ENCODE peak calls at places on chromosomes 16 and 17, in six cellular contexts. One of them, this sample, is unnamed.

GRCh38 chr17:4256952-4257351 is 6.8 kb downstream of the ANKFY1 start:
- DNase-seq in IMR-90: no peak
- DNase-seq in heart left ventricle: no peak
- DNase-seq in CD8-positive, alpha-beta memory T cell: no peak
- DNase-seq in ovary: no peak
- DNase-seq in cardiac muscle cell: no peak
- DNase-seq in this sample: no peak

GRCh38 chr16:49788936-49789335 is 67.0 kb downstream of the ZNF423 start:
- DNase-seq in heart left ventricle: no peak
- DNase-seq in CD8-positive, alpha-beta memory T cell: no peak
- DNase-seq in IMR-90: no peak
- DNase-seq in cardiac muscle cell: peak; percentile 12
- DNase-seq in ovary: no peak
- DNase-seq in this sample: no peak

GRCh38 chr17:80941743-80942211 is 49.9 kb upstream of the CHMP6 start:
- DNase-seq in cardiac muscle cell: peak; percentile 80
- DNase-seq in CD8-positive, alpha-beta memory T cell: no peak
- DNase-seq in IMR-90: peak; percentile 47
- DNase-seq in heart left ventricle: peak; percentile 49
- DNase-seq in ovary: peak; percentile 73
- DNase-seq in this sample: no peak

GRCh38 chr17:48541036-48541573 is 3.8 kb downstream of the HOXB2 start:
- DNase-seq in CD8-positive, alpha-beta memory T cell: no peak
- DNase-seq in ovary: no peak
- DNase-seq in heart left ventricle: no peak
- DNase-seq in cardiac muscle cell: peak; percentile 38
- DNase-seq in IMR-90: peak; percentile 32
- DNase-seq in this sample: no peak

GRCh38 chr17:27457405-27457730 is 1.1 kb downstream of the KSR1 start:
- DNase-seq in IMR-90: no peak
- DNase-seq in CD8-positive, alpha-beta memory T cell: no peak
- DNase-seq in cardiac muscle cell: no peak
- DNase-seq in heart left ventricle: no peak
- DNase-seq in ovary: no peak
- DNase-seq in this sample: no peak

GRCh38 chr17:75152523-75152922 is 1.8 kb downstream of the JPT1 start:
- DNase-seq in heart left ventricle: no peak
- DNase-seq in CD8-positive, alpha-beta memory T cell: no peak
- DNase-seq in ovary: no peak
- DNase-seq in IMR-90: peak; percentile 12
- DNase-seq in cardiac muscle cell: peak; percentile 9
- DNase-seq in this sample: no peak

GRCh38 chr16:82157836-82158235 is 12.2 kb downstream of the MPHOSPH6 start:
- DNase-seq in CD8-positive, alpha-beta memory T cell: no peak
- DNase-seq in heart left ventricle: no peak
- DNase-seq in cardiac muscle cell: peak; percentile 23
- DNase-seq in ovary: no peak
- DNase-seq in IMR-90: no peak
- DNase-seq in this sample: no peak

GRCh38 chr17:18191071-18191667 is 7.5 kb downstream of the ALKBH5 start:
- DNase-seq in heart left ventricle: no peak
- DNase-seq in ovary: no peak
- DNase-seq in cardiac muscle cell: peak; percentile 62
- DNase-seq in IMR-90: no peak
- DNase-seq in CD8-positive, alpha-beta memory T cell: no peak
- DNase-seq in this sample: no peak

GRCh38 chr17:64152428-64153125 is 22.6 kb upstream of the ERN1 start:
- DNase-seq in heart left ventricle: no peak
- DNase-seq in IMR-90: no peak
- DNase-seq in ovary: no peak
- DNase-seq in cardiac muscle cell: no peak
- DNase-seq in CD8-positive, alpha-beta memory T cell: no peak
- DNase-seq in this sample: no peak

GRCh38 chr17:66268247-66268927 is 34.0 kb upstream of the PRKCA start:
- DNase-seq in ovary: no peak
- DNase-seq in CD8-positive, alpha-beta memory T cell: no peak
- DNase-seq in IMR-90: peak; percentile 89
- DNase-seq in heart left ventricle: no peak
- DNase-seq in cardiac muscle cell: peak; percentile 86
- DNase-seq in this sample: no peak

GRCh38 chr17:63434951-63435571 is 11.0 kb downstream of the CYB561 start:
- DNase-seq in cardiac muscle cell: peak; percentile 47
- DNase-seq in heart left ventricle: peak; percentile 88
- DNase-seq in ovary: no peak
- DNase-seq in CD8-positive, alpha-beta memory T cell: peak; percentile 47
- DNase-seq in IMR-90: peak; percentile 25
- DNase-seq in this sample: no peak

GRCh38 chr17:74748529-74749261 is at the start of gene NHERF1:
- DNase-seq in ovary: peak; percentile 95
- DNase-seq in cardiac muscle cell: peak; percentile 94
- DNase-seq in CD8-positive, alpha-beta memory T cell: peak; percentile 92
- DNase-seq in heart left ventricle: peak; percentile 97
- DNase-seq in IMR-90: peak; percentile 82
- DNase-seq in this sample: peak; percentile 71

GRCh38 chr17:32567086-32567485 is 80.3 kb downstream of the CDK5R1 start:
- DNase-seq in heart left ventricle: no peak
- DNase-seq in IMR-90: no peak
- DNase-seq in cardiac muscle cell: no peak
- DNase-seq in CD8-positive, alpha-beta memory T cell: no peak
- DNase-seq in ovary: no peak
- DNase-seq in this sample: no peak

GRCh38 chr17:77783991-77784820 is 174.3 kb upstream of the TNRC6C start:
- DNase-seq in ovary: no peak
- DNase-seq in heart left ventricle: no peak
- DNase-seq in CD8-positive, alpha-beta memory T cell: peak; percentile 69
- DNase-seq in IMR-90: no peak
- DNase-seq in cardiac muscle cell: no peak
- DNase-seq in this sample: no peak

GRCh38 chr16:24700549-24701392 is 28.7 kb upstream of the TNRC6A start:
- DNase-seq in cardiac muscle cell: peak; percentile 99
- DNase-seq in CD8-positive, alpha-beta memory T cell: no peak
- DNase-seq in IMR-90: peak; percentile 98
- DNase-seq in heart left ventricle: peak; percentile 63
- DNase-seq in ovary: peak; percentile 70
- DNase-seq in this sample: peak; percentile 2

GRCh38 chr16:1167276-1168107 is 14.6 kb downstream of the CACNA1H start:
- DNase-seq in heart left ventricle: no peak
- DNase-seq in IMR-90: no peak
- DNase-seq in cardiac muscle cell: no peak
- DNase-seq in ovary: no peak
- DNase-seq in CD8-positive, alpha-beta memory T cell: no peak
- DNase-seq in this sample: no peak

GRCh38 chr16:55559233-55559632 is 7.3 kb upstream of the CAPNS2 start:
- DNase-seq in IMR-90: peak; percentile 73
- DNase-seq in ovary: no peak
- DNase-seq in heart left ventricle: no peak
- DNase-seq in cardiac muscle cell: peak; percentile 55
- DNase-seq in CD8-positive, alpha-beta memory T cell: no peak
- DNase-seq in this sample: no peak

GRCh38 chr16:80717611-80718010 is 86.8 kb downstream of the CDYL2 start:
- DNase-seq in ovary: no peak
- DNase-seq in IMR-90: no peak
- DNase-seq in cardiac muscle cell: no peak
- DNase-seq in heart left ventricle: no peak
- DNase-seq in CD8-positive, alpha-beta memory T cell: no peak
- DNase-seq in this sample: no peak

GRCh38 chr16:79810449-79811189 is 210.1 kb upstream of the MAF start:
- DNase-seq in ovary: no peak
- DNase-seq in heart left ventricle: no peak
- DNase-seq in CD8-positive, alpha-beta memory T cell: no peak
- DNase-seq in IMR-90: no peak
- DNase-seq in cardiac muscle cell: no peak
- DNase-seq in this sample: no peak

GRCh38 chr16:77739493-77739892 is 17.2 kb downstream of the NUDT7 start:
- DNase-seq in CD8-positive, alpha-beta memory T cell: no peak
- DNase-seq in IMR-90: peak; percentile 61
- DNase-seq in cardiac muscle cell: peak; percentile 6
- DNase-seq in ovary: no peak
- DNase-seq in heart left ventricle: no peak
- DNase-seq in this sample: no peak

GRCh38 chr17:32497431-32498205 is 10.8 kb downstream of the CDK5R1 start:
- DNase-seq in IMR-90: no peak
- DNase-seq in CD8-positive, alpha-beta memory T cell: no peak
- DNase-seq in cardiac muscle cell: no peak
- DNase-seq in heart left ventricle: no peak
- DNase-seq in ovary: no peak
- DNase-seq in this sample: no peak

GRCh38 chr17:44438634-44439033 is 49.2 kb upstream of the ITGA2B start:
- DNase-seq in ovary: no peak
- DNase-seq in heart left ventricle: no peak
- DNase-seq in IMR-90: no peak
- DNase-seq in cardiac muscle cell: no peak
- DNase-seq in CD8-positive, alpha-beta memory T cell: no peak
- DNase-seq in this sample: no peak

GRCh38 chr16:85334718-85335583 is 222.7 kb upstream of the CIBAR2 start:
- DNase-seq in cardiac muscle cell: peak; percentile 49
- DNase-seq in heart left ventricle: peak; percentile 66
- DNase-seq in IMR-90: no peak
- DNase-seq in CD8-positive, alpha-beta memory T cell: no peak
- DNase-seq in ovary: no peak
- DNase-seq in this sample: no peak

GRCh38 chr16:85303354-85303883 is 191.1 kb upstream of the CIBAR2 start:
- DNase-seq in IMR-90: no peak
- DNase-seq in heart left ventricle: peak; percentile 84
- DNase-seq in CD8-positive, alpha-beta memory T cell: peak; percentile 48
- DNase-seq in ovary: peak; percentile 71
- DNase-seq in cardiac muscle cell: peak; percentile 59
- DNase-seq in this sample: no peak

GRCh38 chr17:27506348-27507218 is 50.3 kb downstream of the KSR1 start:
- DNase-seq in ovary: no peak
- DNase-seq in CD8-positive, alpha-beta memory T cell: no peak
- DNase-seq in cardiac muscle cell: peak; percentile 21
- DNase-seq in heart left ventricle: no peak
- DNase-seq in IMR-90: no peak
- DNase-seq in this sample: no peak

GRCh38 chr16:89322381-89323119 is 105.0 kb downstream of the ZNF778 start:
- DNase-seq in ovary: no peak
- DNase-seq in cardiac muscle cell: peak; percentile 91
- DNase-seq in IMR-90: peak; percentile 82
- DNase-seq in CD8-positive, alpha-beta memory T cell: no peak
- DNase-seq in heart left ventricle: no peak
- DNase-seq in this sample: no peak

GRCh38 chr16:85960486-85961046 is 61.6 kb downstream of the IRF8 start:
- DNase-seq in CD8-positive, alpha-beta memory T cell: no peak
- DNase-seq in cardiac muscle cell: no peak
- DNase-seq in ovary: no peak
- DNase-seq in heart left ventricle: no peak
- DNase-seq in IMR-90: no peak
- DNase-seq in this sample: no peak

DNA sequence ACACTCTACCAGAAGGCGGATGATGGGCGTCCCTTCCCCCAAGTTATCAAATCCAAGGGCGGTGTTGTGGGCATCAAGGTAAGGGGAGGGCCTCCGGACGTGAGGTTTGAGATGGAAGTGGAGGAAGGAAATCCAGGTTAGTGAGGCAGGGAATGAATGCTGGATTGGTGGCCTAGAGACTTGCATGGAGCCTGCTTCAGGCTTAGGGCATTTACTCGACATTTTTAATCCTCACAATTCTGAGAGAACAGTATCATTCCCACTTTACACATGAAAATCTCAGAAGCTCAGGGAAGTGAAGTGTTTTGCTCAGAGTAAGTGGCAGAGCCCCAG is 2.0 kb downstream of the ALDOA start:
- DNase-seq in IMR-90: no peak
- DNase-seq in heart left ventricle: no peak
- DNase-seq in cardiac muscle cell: no peak
- DNase-seq in CD8-positive, alpha-beta memory T cell: no peak
- DNase-seq in ovary: no peak
- DNase-seq in this sample: no peak
- H3K27ac ChIP-seq in IMR-90: peak overlapping the region; percentile 10
- H3K27ac ChIP-seq in heart left ventricle: no peak overlapping the region
- H3K27ac ChIP-seq in cardiac muscle cell: peak overlapping the region; percentile 57
- H3K27ac ChIP-seq in CD8-positive, alpha-beta memory T cell: peak overlapping the region; percentile 91
- H3K27ac ChIP-seq in ovary: no peak overlapping the region
- H3K27ac ChIP-seq in this sample: peak overlapping the region; percentile 100

DNA sequence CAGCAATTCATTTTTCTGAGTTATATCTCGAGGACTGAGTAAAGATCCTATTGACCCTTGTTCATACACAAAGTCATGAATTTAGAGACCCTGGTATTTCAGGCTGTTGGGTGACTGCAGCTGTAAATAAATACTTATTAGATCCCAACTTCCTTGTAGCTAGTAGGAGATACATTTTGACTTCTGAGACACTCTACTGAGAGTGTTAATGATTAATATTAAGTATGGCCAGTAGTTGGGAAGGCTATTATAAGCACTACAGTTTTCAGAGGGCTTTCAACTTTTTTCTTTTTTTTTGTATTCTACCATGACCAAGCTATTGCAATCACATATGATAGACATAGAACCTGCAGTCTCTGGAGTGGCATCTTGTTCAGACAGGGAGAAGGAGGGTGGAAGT is 3.3 kb upstream of the KRT20 start:
- DNase-seq in IMR-90: no peak
- DNase-seq in heart left ventricle: no peak
- DNase-seq in cardiac muscle cell: no peak
- DNase-seq in CD8-positive, alpha-beta memory T cell: no peak
- DNase-seq in ovary: no peak
- DNase-seq in this sample: no peak
- H3K4me1 ChIP-seq in IMR-90: no peaks in the 10 kb centered on the region
- H3K4me1 ChIP-seq in heart left ventricle: peaks cover 5% of the 10 kb centered on the region
- H3K4me1 ChIP-seq in cardiac muscle cell: peaks cover 4% of the 10 kb centered on the region
- H3K4me1 ChIP-seq in CD8-positive, alpha-beta memory T cell: no peaks in the 10 kb centered on the region
- H3K4me1 ChIP-seq in ovary: no peaks in the 10 kb centered on the region
- H3K4me1 ChIP-seq in this sample: no peaks in the 10 kb centered on the region

GRCh38 chr16:66894948-66895696 is 14.8 kb downstream of the PDP2 start:
- DNase-seq in cardiac muscle cell: peak; percentile 85
- DNase-seq in IMR-90: peak; percentile 76
- DNase-seq in CD8-positive, alpha-beta memory T cell: peak; percentile 29
- DNase-seq in ovary: peak; percentile 78
- DNase-seq in heart left ventricle: no peak
- DNase-seq in this sample: peak; percentile 6
- H3K27ac ChIP-seq in cardiac muscle cell: peak overlapping the region; percentile 1
- H3K27ac ChIP-seq in IMR-90: no peak overlapping the region
- H3K27ac ChIP-seq in CD8-positive, alpha-beta memory T cell: no peak overlapping the region
- H3K27ac ChIP-seq in ovary: no peak overlapping the region
- H3K27ac ChIP-seq in heart left ventricle: peak overlapping the region; percentile 52
- H3K27ac ChIP-seq in this sample: peak overlapping the region; percentile 93

DNA sequence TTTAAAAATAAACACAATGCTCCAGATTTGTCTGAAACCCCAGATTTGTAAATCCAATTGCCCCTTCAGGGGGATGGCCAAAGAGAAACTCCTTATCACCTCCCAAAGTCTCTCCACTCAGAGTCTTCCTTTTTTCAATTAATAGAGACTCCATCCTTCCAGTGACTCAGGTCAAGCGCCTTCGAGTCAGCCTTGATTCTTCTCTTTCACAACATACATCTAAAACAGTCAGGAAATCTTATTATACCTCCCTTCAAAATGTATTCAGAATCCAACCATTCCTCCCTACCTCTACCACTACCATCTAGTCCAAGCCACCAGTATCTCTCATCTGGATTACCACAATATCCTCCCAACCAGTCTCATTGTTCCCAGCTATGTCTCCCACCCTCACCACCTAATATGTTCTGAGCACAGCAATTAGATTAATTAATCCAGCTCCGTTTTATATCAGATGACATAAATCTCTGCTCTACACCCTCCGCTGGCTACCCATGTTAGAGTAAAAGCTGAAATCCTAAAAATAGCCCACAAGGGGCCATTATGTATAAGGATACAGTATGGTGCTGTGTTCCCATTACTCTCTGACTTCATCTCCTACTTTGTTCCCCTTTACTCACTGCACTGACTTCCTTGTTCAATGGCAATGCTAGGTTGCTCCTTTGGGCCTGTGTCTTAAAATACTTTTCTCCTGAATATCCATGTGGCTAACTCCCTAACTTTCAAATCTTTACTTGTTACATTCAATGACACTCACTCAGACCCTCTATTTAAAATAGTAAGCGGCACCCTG is 11.8 kb downstream of the SIAH1 start:
- DNase-seq in ovary: no peak
- DNase-seq in IMR-90: peak; percentile 40
- DNase-seq in cardiac muscle cell: no peak
- DNase-seq in CD8-positive, alpha-beta memory T cell: no peak
- DNase-seq in heart left ventricle: no peak
- DNase-seq in this sample: no peak
- H3K4me1 ChIP-seq in ovary: peaks cover 8% of the 10 kb centered on the region
- H3K4me1 ChIP-seq in IMR-90: peaks cover 18% of the 10 kb centered on the region
- H3K4me1 ChIP-seq in cardiac muscle cell: peaks cover 25% of the 10 kb centered on the region
- H3K4me1 ChIP-seq in CD8-positive, alpha-beta memory T cell: peaks cover under 1% of the 10 kb centered on the region
- H3K4me1 ChIP-seq in heart left ventricle: peaks cover 81% of the 10 kb centered on the region
- H3K4me1 ChIP-seq in this sample: peaks cover 42% of the 10 kb centered on the region